ENCODE peak calls at places on chromosomes 7 and 10, in nine cellular contexts. One of them, this sample, is unnamed.

GRCh38 chr7:130207642-130208041 is at the start of gene SSMEM1:
- DNase-seq in cardiac muscle cell: peak; percentile 53
- DNase-seq in ovary: no peak
- DNase-seq in heart right ventricle: no peak
- DNase-seq in mammary epithelial cell: peak; percentile 69
- DNase-seq in upper lobe of left lung: no peak
- DNase-seq in IMR-90: peak; percentile 84
- DNase-seq in heart left ventricle: no peak
- DNase-seq in A549: no peak
- DNase-seq in this sample: no peak

GRCh38 chr10:128174581-128175559 is 48.6 kb upstream of the MKI67 start:
- DNase-seq in ovary: no peak
- DNase-seq in A549: no peak
- DNase-seq in heart left ventricle: no peak
- DNase-seq in mammary epithelial cell: no peak
- DNase-seq in cardiac muscle cell: no peak
- DNase-seq in IMR-90: no peak
- DNase-seq in upper lobe of left lung: no peak
- DNase-seq in heart right ventricle: no peak
- DNase-seq in this sample: no peak

GRCh38 chr10:600876-601275 is 88.6 kb downstream of the DIP2C start:
- DNase-seq in cardiac muscle cell: peak; percentile 32
- DNase-seq in IMR-90: no peak
- DNase-seq in heart left ventricle: no peak
- DNase-seq in upper lobe of left lung: no peak
- DNase-seq in mammary epithelial cell: no peak
- DNase-seq in A549: no peak
- DNase-seq in heart right ventricle: no peak
- DNase-seq in ovary: no peak
- DNase-seq in this sample: no peak

GRCh38 chr7:155316427-155317113 is 18.9 kb downstream of the INSIG1 start:
- DNase-seq in mammary epithelial cell: no peak
- DNase-seq in IMR-90: no peak
- DNase-seq in A549: no peak
- DNase-seq in ovary: no peak
- DNase-seq in heart right ventricle: no peak
- DNase-seq in upper lobe of left lung: no peak
- DNase-seq in cardiac muscle cell: no peak
- DNase-seq in heart left ventricle: no peak
- DNase-seq in this sample: no peak

GRCh38 chr7:38574121-38574520 is 57.1 kb downstream of the AMPH start:
- DNase-seq in ovary: no peak
- DNase-seq in heart left ventricle: no peak
- DNase-seq in mammary epithelial cell: no peak
- DNase-seq in IMR-90: peak; percentile 31
- DNase-seq in cardiac muscle cell: peak; percentile 16
- DNase-seq in heart right ventricle: no peak
- DNase-seq in upper lobe of left lung: no peak
- DNase-seq in A549: no peak
- DNase-seq in this sample: no peak

GRCh38 chr10:49518982-49519578 is 19.8 kb downstream of the ERCC6 start:
- DNase-seq in IMR-90: peak; percentile 54
- DNase-seq in mammary epithelial cell: peak; percentile 26
- DNase-seq in ovary: no peak
- DNase-seq in A549: peak; percentile 50
- DNase-seq in heart left ventricle: no peak
- DNase-seq in heart right ventricle: peak; percentile 19
- DNase-seq in upper lobe of left lung: no peak
- DNase-seq in cardiac muscle cell: peak; percentile 72
- DNase-seq in this sample: peak; percentile 46

GRCh38 chr7:94303736-94304135 is 91.0 kb upstream of the COL1A2 start:
- DNase-seq in upper lobe of left lung: no peak
- DNase-seq in heart left ventricle: peak; percentile 34
- DNase-seq in ovary: no peak
- DNase-seq in A549: peak; percentile 14
- DNase-seq in mammary epithelial cell: no peak
- DNase-seq in heart right ventricle: peak; percentile 42
- DNase-seq in IMR-90: peak; percentile 84
- DNase-seq in cardiac muscle cell: peak; percentile 87
- DNase-seq in this sample: peak; percentile 38

GRCh38 chr7:155869784-155870076 is 57.5 kb upstream of the SHH start:
- DNase-seq in A549: no peak
- DNase-seq in upper lobe of left lung: peak; percentile 30
- DNase-seq in cardiac muscle cell: no peak
- DNase-seq in mammary epithelial cell: no peak
- DNase-seq in ovary: no peak
- DNase-seq in IMR-90: no peak
- DNase-seq in heart right ventricle: no peak
- DNase-seq in heart left ventricle: no peak
- DNase-seq in this sample: peak; percentile 4

GRCh38 chr10:76543655-76544054 is 1094.0 kb downstream of the KCNMA1 start:
- DNase-seq in heart right ventricle: no peak
- DNase-seq in A549: no peak
- DNase-seq in heart left ventricle: no peak
- DNase-seq in cardiac muscle cell: peak; percentile 36
- DNase-seq in IMR-90: peak; percentile 30
- DNase-seq in mammary epithelial cell: no peak
- DNase-seq in ovary: no peak
- DNase-seq in upper lobe of left lung: no peak
- DNase-seq in this sample: no peak

GRCh38 chr7:113113912-113114311 is 4.4 kb downstream of the SMIM30 start:
- DNase-seq in A549: peak; percentile 19
- DNase-seq in upper lobe of left lung: no peak
- DNase-seq in ovary: no peak
- DNase-seq in mammary epithelial cell: no peak
- DNase-seq in heart right ventricle: no peak
- DNase-seq in IMR-90: no peak
- DNase-seq in heart left ventricle: no peak
- DNase-seq in cardiac muscle cell: peak; percentile 6
- DNase-seq in this sample: no peak

GRCh38 chr10:51097546-51097945 is 23.3 kb downstream of the PRKG1 start:
- DNase-seq in ovary: no peak
- DNase-seq in IMR-90: no peak
- DNase-seq in cardiac muscle cell: peak; percentile 43
- DNase-seq in A549: no peak
- DNase-seq in upper lobe of left lung: no peak
- DNase-seq in heart right ventricle: no peak
- DNase-seq in mammary epithelial cell: no peak
- DNase-seq in heart left ventricle: no peak
- DNase-seq in this sample: no peak

GRCh38 chr10:46524471-46525176 is 31.8 kb downstream of the GPRIN2 start:
- DNase-seq in upper lobe of left lung: peak; percentile 61
- DNase-seq in ovary: peak; percentile 69
- DNase-seq in heart right ventricle: no peak
- DNase-seq in heart left ventricle: peak; percentile 25
- DNase-seq in cardiac muscle cell: peak; percentile 91
- DNase-seq in mammary epithelial cell: peak; percentile 55
- DNase-seq in A549: peak; percentile 100
- DNase-seq in IMR-90: peak; percentile 65
- DNase-seq in this sample: no peak
- H3K27ac ChIP-seq in upper lobe of left lung: no peak overlapping the region
- H3K27ac ChIP-seq in ovary: no peak overlapping the region
- H3K27ac ChIP-seq in heart right ventricle: peak overlapping the region; percentile 4
- H3K27ac ChIP-seq in heart left ventricle: no peak overlapping the region
- H3K27ac ChIP-seq in cardiac muscle cell: no peak overlapping the region
- H3K27ac ChIP-seq in mammary epithelial cell: peak overlapping the region; percentile 78
- H3K27ac ChIP-seq in A549: peak overlapping the region; percentile 92
- H3K27ac ChIP-seq in IMR-90: peak overlapping the region; percentile 82
- H3K27ac ChIP-seq in this sample: no peak overlapping the region

GRCh38 chr7:134553976-134554375 is 5.1 kb downstream of the AKR1B15 start:
- DNase-seq in mammary epithelial cell: peak; percentile 23
- DNase-seq in heart left ventricle: no peak
- DNase-seq in cardiac muscle cell: no peak
- DNase-seq in heart right ventricle: no peak
- DNase-seq in IMR-90: peak; percentile 5
- DNase-seq in upper lobe of left lung: no peak
- DNase-seq in ovary: no peak
- DNase-seq in A549: peak; percentile 62
- DNase-seq in this sample: no peak
- TF ChIP-seq CTCF in mammary epithelial cell: peak; percentile 9
- TF ChIP-seq CTCF in heart left ventricle: no peak
- TF ChIP-seq CTCF in cardiac muscle cell: no peak
- TF ChIP-seq CTCF in heart right ventricle: no peak
- TF ChIP-seq CTCF in IMR-90: no peak
- TF ChIP-seq CTCF in upper lobe of left lung: no peak
- TF ChIP-seq CTCF in ovary: no peak
- TF ChIP-seq CTCF in A549: peak; percentile 17
- TF ChIP-seq CTCF in this sample: peak; percentile 1

DNA sequence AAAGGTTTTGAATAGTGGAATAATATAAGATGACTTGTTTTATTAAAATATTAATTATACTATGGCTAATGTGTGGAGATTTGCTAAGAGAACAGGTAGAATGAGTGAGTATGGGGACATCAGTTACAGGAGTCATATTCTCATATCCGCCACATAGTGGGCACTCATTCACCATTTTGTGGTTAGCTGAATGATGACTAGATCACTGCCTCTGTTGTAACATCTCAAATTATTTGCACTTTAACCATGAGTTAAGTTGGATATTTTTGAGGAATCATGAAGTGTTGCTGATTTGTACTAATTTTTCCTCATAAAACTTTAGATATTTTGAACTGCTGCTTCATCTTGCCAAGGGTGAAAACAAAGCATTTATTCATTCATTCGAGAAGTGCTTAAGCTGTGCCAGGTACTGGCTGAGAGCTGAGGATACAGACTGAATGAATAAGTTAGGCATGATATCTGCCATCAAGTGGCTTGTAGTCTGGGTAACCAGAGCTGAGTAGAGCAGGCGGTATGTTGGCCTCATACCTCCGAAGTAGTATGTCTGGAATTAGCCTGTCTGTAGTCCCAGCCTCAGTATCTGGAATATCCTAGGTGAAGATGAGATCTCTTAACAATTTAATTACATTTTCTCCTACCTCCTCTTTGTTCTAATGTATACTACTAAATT is 100.5 kb downstream of the ZEB1 start:
- DNase-seq in cardiac muscle cell: peak; percentile 55
- DNase-seq in A549: no peak
- DNase-seq in upper lobe of left lung: no peak
- DNase-seq in heart right ventricle: no peak
- DNase-seq in heart left ventricle: no peak
- DNase-seq in mammary epithelial cell: peak; percentile 56
- DNase-seq in IMR-90: peak; percentile 55
- DNase-seq in ovary: no peak
- DNase-seq in this sample: no peak
- H3K27ac ChIP-seq in cardiac muscle cell: no peak overlapping the region
- H3K27ac ChIP-seq in A549: no peak overlapping the region
- H3K27ac ChIP-seq in upper lobe of left lung: no peak overlapping the region
- H3K27ac ChIP-seq in heart right ventricle: peak overlapping the region; percentile 14
- H3K27ac ChIP-seq in heart left ventricle: peak overlapping the region; percentile 33
- H3K27ac ChIP-seq in mammary epithelial cell: no peak overlapping the region
- H3K27ac ChIP-seq in IMR-90: no peak overlapping the region
- H3K27ac ChIP-seq in ovary: no peak overlapping the region
- H3K27ac ChIP-seq in this sample: no peak overlapping the region

GRCh38 chr7:101399759-101400158 is 37.1 kb downstream of the COL26A1 start:
- DNase-seq in upper lobe of left lung: no peak
- DNase-seq in mammary epithelial cell: no peak
- DNase-seq in cardiac muscle cell: no peak
- DNase-seq in heart right ventricle: no peak
- DNase-seq in heart left ventricle: no peak
- DNase-seq in ovary: no peak
- DNase-seq in IMR-90: peak; percentile 41
- DNase-seq in A549: no peak
- DNase-seq in this sample: no peak
- TF ChIP-seq CTCF in upper lobe of left lung: no peak
- TF ChIP-seq CTCF in mammary epithelial cell: no peak
- TF ChIP-seq CTCF in cardiac muscle cell: no peak
- TF ChIP-seq CTCF in heart right ventricle: no peak
- TF ChIP-seq CTCF in heart left ventricle: no peak
- TF ChIP-seq CTCF in ovary: no peak
- TF ChIP-seq CTCF in IMR-90: no peak
- TF ChIP-seq CTCF in A549: no peak
- TF ChIP-seq CTCF in this sample: no peak

GRCh38 chr10:124105045-124105444 is 11.6 kb upstream of the CHST15 start:
- DNase-seq in IMR-90: no peak
- DNase-seq in A549: no peak
- DNase-seq in heart left ventricle: no peak
- DNase-seq in mammary epithelial cell: no peak
- DNase-seq in cardiac muscle cell: no peak
- DNase-seq in ovary: no peak
- DNase-seq in upper lobe of left lung: no peak
- DNase-seq in heart right ventricle: no peak
- DNase-seq in this sample: no peak

GRCh38 chr10:124109261-124109660 is 15.9 kb upstream of the CHST15 start:
- DNase-seq in A549: no peak
- DNase-seq in cardiac muscle cell: no peak
- DNase-seq in upper lobe of left lung: no peak
- DNase-seq in heart left ventricle: no peak
- DNase-seq in mammary epithelial cell: no peak
- DNase-seq in heart right ventricle: no peak
- DNase-seq in IMR-90: no peak
- DNase-seq in ovary: no peak
- DNase-seq in this sample: no peak

GRCh38 chr10:124104011-124104627 is 10.7 kb upstream of the CHST15 start:
- DNase-seq in cardiac muscle cell: no peak
- DNase-seq in heart right ventricle: no peak
- DNase-seq in mammary epithelial cell: no peak
- DNase-seq in ovary: no peak
- DNase-seq in IMR-90: no peak
- DNase-seq in heart left ventricle: no peak
- DNase-seq in upper lobe of left lung: no peak
- DNase-seq in A549: no peak
- DNase-seq in this sample: no peak

GRCh38 chr10:124106241-124106905 is 13.0 kb upstream of the CHST15 start:
- DNase-seq in A549: peak; percentile 55
- DNase-seq in cardiac muscle cell: peak; percentile 93
- DNase-seq in heart right ventricle: peak; percentile 54
- DNase-seq in mammary epithelial cell: peak; percentile 92
- DNase-seq in heart left ventricle: no peak
- DNase-seq in IMR-90: peak; percentile 55
- DNase-seq in ovary: peak; percentile 95
- DNase-seq in upper lobe of left lung: no peak
- DNase-seq in this sample: peak; percentile 65

GRCh38 chr10:124105594-124105993 is 12.2 kb upstream of the CHST15 start:
- DNase-seq in cardiac muscle cell: no peak
- DNase-seq in upper lobe of left lung: no peak
- DNase-seq in heart left ventricle: no peak
- DNase-seq in heart right ventricle: no peak
- DNase-seq in ovary: no peak
- DNase-seq in mammary epithelial cell: peak; percentile 26
- DNase-seq in A549: no peak
- DNase-seq in IMR-90: no peak
- DNase-seq in this sample: peak; percentile 34
- H3K27ac ChIP-seq in cardiac muscle cell: no peak overlapping the region
- H3K27ac ChIP-seq in upper lobe of left lung: no peak overlapping the region
- H3K27ac ChIP-seq in heart left ventricle: no peak overlapping the region
- H3K27ac ChIP-seq in heart right ventricle: peak overlapping the region; percentile 29
- H3K27ac ChIP-seq in ovary: peak overlapping the region; percentile 89
- H3K27ac ChIP-seq in mammary epithelial cell: peak overlapping the region; percentile 65
- H3K27ac ChIP-seq in A549: peak overlapping the region; percentile 80
- H3K27ac ChIP-seq in IMR-90: no peak overlapping the region
- H3K27ac ChIP-seq in this sample: peak overlapping the region; percentile 14

GRCh38 chr7:54678763-54679396 is 80.1 kb downstream of the SEC61G start:
- DNase-seq in heart right ventricle: no peak
- DNase-seq in mammary epithelial cell: peak; percentile 11
- DNase-seq in upper lobe of left lung: no peak
- DNase-seq in A549: peak; percentile 18
- DNase-seq in heart left ventricle: no peak
- DNase-seq in cardiac muscle cell: no peak
- DNase-seq in IMR-90: no peak
- DNase-seq in ovary: no peak
- DNase-seq in this sample: no peak
- TF ChIP-seq CTCF in heart right ventricle: no peak
- TF ChIP-seq CTCF in mammary epithelial cell: peak; percentile 31
- TF ChIP-seq CTCF in upper lobe of left lung: no peak
- TF ChIP-seq CTCF in A549: no peak
- TF ChIP-seq CTCF in heart left ventricle: no peak
- TF ChIP-seq CTCF in cardiac muscle cell: no peak
- TF ChIP-seq CTCF in IMR-90: no peak
- TF ChIP-seq CTCF in ovary: no peak
- TF ChIP-seq CTCF in this sample: no peak

This sample was measured in testis.